ENCODE peak calls at places on chromosomes 16 and 17, in seven cellular contexts. P, X, V, Q, R, F and N are unnamed samples.

GRCh38 chr16:9801651-9802050 is 380.6 kb downstream of the GRIN2A start:
- DNase-seq in X (no peak), R (no peak), F (no peak), Q (no peak), P (no peak), V (no peak), N (no peak)

GRCh38 chr17:67469208-67469980 is 92.3 kb downstream of the PITPNC1 start:
- DNase-seq in F (no peak), P (no peak), X (no peak), V (peak), R (no peak), Q (peak), N (no peak)

GRCh38 chr16:66846266-66846665 is 2.1 kb downstream of the CA7 start:
- DNase-seq in F (no peak), Q (no peak), X (no peak), R (no peak), P (no peak), V (no peak), N (no peak)

GRCh38 chr17:75270966-75271232 is at the start of gene MIF4GD:
- DNase-seq in R (no peak), X (no peak), F (no peak), V (no peak), Q (no peak), P (no peak), N (no peak)

GRCh38 chr17:81714412-81715106 is 2.5 kb downstream of the SLC25A10 start:
- DNase-seq in V (no peak), Q (no peak), X (no peak), P (no peak), F (no peak), R (no peak), N (no peak)

GRCh38 chr16:8735574-8735973 is 61.2 kb downstream of the ABAT start:
- DNase-seq in V (peak), P (no peak), F (peak), R (no peak), X (no peak), Q (no peak), N (no peak)

GRCh38 chr17:3546997-3547396 is 10.6 kb downstream of the TRPV3 start:
- DNase-seq in V (no peak), R (no peak), F (no peak), X (no peak), P (no peak), Q (no peak), N (no peak)

GRCh38 chr16:46975165-46975564 is 1.7 kb upstream of the DNAJA2 start:
- DNase-seq in F (no peak), R (no peak), X (no peak), P (no peak), V (no peak), Q (no peak), N (no peak)

GRCh38 chr17:72569193-72569946 is 448.6 kb downstream of the SOX9 start:
- DNase-seq in V (no peak), X (peak), Q (no peak), F (no peak), R (no peak), P (no peak), N (no peak)

GRCh38 chr16:116015-116414 is 22.5 kb downstream of the NPRL3 start:
- DNase-seq in P (no peak), Q (no peak), V (no peak), F (no peak), X (no peak), R (no peak), N (no peak)

GRCh38 chr17:82110298-82110697 is 12.3 kb upstream of the FASN start:
- DNase-seq in F (no peak), X (no peak), R (no peak), V (no peak), P (no peak), Q (no peak), N (peak)

GRCh38 chr17:37067555-37068111 is 118.9 kb downstream of the AATF start:
- DNase-seq in P (no peak), F (no peak), R (peak), X (peak), Q (peak), V (peak), N (peak)

GRCh38 chr17:35554668-35555067 is 6.0 kb downstream of the SLFN14 start:
- DNase-seq in V (no peak), F (no peak), R (no peak), Q (no peak), X (no peak), P (no peak), N (no peak)

GRCh38 chr16:74995986-74996385 is 2.8 kb upstream of the ZNRF1 start:
- DNase-seq in P (no peak), Q (no peak), X (no peak), V (no peak), R (no peak), F (no peak), N (no peak)

GRCh38 chr17:55159251-55159650 is 105.5 kb upstream of the HLF start:
- DNase-seq in V (no peak), R (no peak), Q (peak), F (no peak), X (no peak), P (no peak), N (no peak)

GRCh38 chr16:12542818-12543699 is 260.6 kb downstream of the CPPED1 start:
- DNase-seq in F (no peak), P (peak), V (no peak), X (no peak), R (no peak), Q (no peak), N (no peak)

GRCh38 chr17:79840204-79840988 is 1.2 kb upstream of the CBX4 start:
- DNase-seq in R (no peak), V (peak), F (peak), Q (peak), P (no peak), X (peak), N (no peak)
- TF ChIP-seq CTCF in R (peak), V (peak), F (peak), Q (peak), P (no peak), X (no peak), N (no peak)

GRCh38 chr17:233473-233941 is 52.1 kb upstream of the DOC2B start:
- DNase-seq in V (no peak), P (peak), X (peak), F (peak), R (no peak), Q (no peak), N (no peak)
- TF ChIP-seq CTCF in V (peak), P (peak), X (no peak), F (no peak), R (no peak), Q (no peak), N (no peak)

DNA sequence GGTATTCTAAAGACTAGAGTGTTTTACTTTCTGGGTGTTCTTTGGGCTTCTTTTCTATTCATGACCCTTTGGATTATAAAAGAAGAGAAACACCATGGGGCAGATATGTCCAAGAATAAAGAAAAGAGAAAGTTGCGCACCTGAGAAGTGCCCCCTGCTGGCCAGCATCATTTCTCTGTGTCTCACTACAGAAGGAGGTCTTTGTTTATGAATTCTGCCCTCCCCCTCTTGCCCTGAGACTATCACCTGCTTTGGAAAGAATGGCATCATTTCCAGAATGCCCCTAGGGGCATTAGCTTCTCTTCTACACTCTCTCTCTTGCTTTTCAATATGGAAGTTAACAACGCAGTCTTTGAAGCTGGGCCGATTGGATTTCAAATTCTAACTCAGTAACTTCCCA is 45.0 kb downstream of the CDH13 start:
- DNase-seq in X (no peak), V (no peak), P (no peak), R (no peak), Q (no peak), F (no peak), N (no peak)
- TF ChIP-seq CTCF in X (peak), V (peak), P (peak), R (peak), Q (peak), F (peak), N (no peak)

GRCh38 chr17:45277216-45277849 is 15.4 kb upstream of the SPATA32 start:
- DNase-seq in F (peak), V (peak), X (peak), Q (peak), P (peak), R (peak), N (peak)
- TF ChIP-seq CTCF in F (peak), V (peak), X (peak), Q (peak), P (peak), R (peak), N (peak)

GRCh38 chr16:1964046-1964505 is 550 bp downstream of the RPS2 start:
- DNase-seq in V (no peak), X (peak), P (peak), R (no peak), F (no peak), Q (no peak), N (no peak)

GRCh38 chr16:1960665-1961630 is 1.6 kb downstream of the NDUFB10 start:
- DNase-seq in X (no peak), Q (peak), R (no peak), F (no peak), P (peak), V (peak), N (no peak)

GRCh38 chr16:1961651-1962067 is 2.3 kb downstream of the NDUFB10 start:
- DNase-seq in V (peak), X (no peak), F (no peak), R (no peak), Q (no peak), P (peak), N (no peak)

GRCh38 chr16:1958715-1959268 is 546 bp upstream of the NDUFB10 start:
- DNase-seq in Q (no peak), P (no peak), R (no peak), V (no peak), X (no peak), F (peak), N (no peak)

DNA sequence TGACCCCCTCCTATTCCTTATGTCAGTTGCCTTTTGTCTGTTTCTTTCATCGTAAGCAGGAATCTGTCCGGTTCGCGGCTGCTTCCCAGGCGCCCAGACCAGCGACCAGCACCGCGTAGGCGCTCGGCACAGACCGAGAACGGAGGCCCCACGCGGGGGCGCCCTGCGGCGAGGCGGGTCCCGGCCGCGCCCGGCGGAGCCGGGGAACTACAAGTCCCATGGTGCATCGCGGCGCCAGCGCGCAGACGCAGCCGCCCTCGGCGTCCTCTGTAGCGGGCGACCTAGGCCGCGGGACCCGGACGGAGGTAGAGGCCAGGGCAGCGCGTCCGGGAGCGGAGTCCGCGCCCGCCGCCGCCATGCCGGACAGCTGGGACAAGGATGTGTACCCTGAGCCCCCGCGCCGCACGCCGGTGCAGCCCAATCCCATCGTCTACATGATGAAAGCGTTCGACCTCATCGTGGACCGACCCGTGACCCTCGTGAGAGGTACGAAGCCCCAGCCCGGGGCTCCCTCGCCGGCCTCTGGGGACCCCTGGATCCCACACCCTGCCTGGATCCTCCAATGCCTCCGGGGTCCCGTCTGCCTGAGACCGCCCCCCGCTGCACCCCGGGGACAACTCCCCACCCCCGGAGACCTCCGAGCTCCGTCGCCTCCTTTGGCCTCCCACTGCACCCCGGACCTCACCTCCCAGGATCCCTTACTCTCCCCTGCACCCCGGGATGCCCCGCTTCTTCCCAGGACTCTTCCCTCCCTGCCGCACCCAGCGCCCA is at the start of gene NDUFB10:
- DNase-seq in V (peak), R (peak), P (peak), F (peak), X (peak), Q (peak), N (peak)
- TF ChIP-seq CTCF in V (peak), R (peak), P (peak), F (peak), X (peak), Q (peak), N (peak)

GRCh38 chr16:89331371-89332109 is 114.0 kb downstream of the ZNF778 start:
- DNase-seq in Q (no peak), F (peak), V (no peak), P (no peak), R (no peak), X (no peak), N (no peak)

GRCh38 chr16:89330177-89330856 is 112.8 kb downstream of the ZNF778 start:
- DNase-seq in V (peak), F (peak), X (no peak), P (no peak), R (no peak), Q (peak), N (peak)

GRCh38 chr16:89334461-89334860 is 117.0 kb downstream of the ZNF778 start:
- DNase-seq in P (no peak), R (no peak), F (peak), V (no peak), Q (no peak), X (no peak), N (no peak)

GRCh38 chr16:89334050-89334449 is 116.5 kb downstream of the ZNF778 start:
- DNase-seq in R (no peak), P (no peak), Q (no peak), X (no peak), F (no peak), V (no peak), N (no peak)

GRCh38 chr16:89332248-89333245 is 115.0 kb downstream of the ZNF778 start:
- DNase-seq in X (no peak), P (peak), F (peak), V (no peak), R (no peak), Q (no peak), N (no peak)
- TF ChIP-seq CTCF in X (no peak), P (no peak), F (no peak), V (no peak), R (no peak), Q (no peak), N (no peak)

GRCh38 chr17:49514374-49514738 is 19.3 kb downstream of the NGFR start:
- DNase-seq in R (no peak), Q (no peak), X (no peak), F (no peak), V (peak), P (no peak), N (no peak)
- TF ChIP-seq CTCF in R (peak), Q (peak), X (no peak), F (no peak), V (peak), P (no peak), N (peak)